ENCODE peak calls at places on chromosomes 12 and 14, in seven cellular contexts. One of them, this sample, is unnamed.

GRCh38 chr12:8662592-8662991 is at the start of gene MFAP5:
- DNase-seq in mucosa of gallbladder: no peak
- DNase-seq in kidney tubule cell: peak
- DNase-seq in neural crest cell: no peak
- DNase-seq in HTR-8/SVneo: no peak
- DNase-seq in GM23248: peak
- DNase-seq in stimulated activated CD4-positive, alpha-beta T cell treated with anti-CD3 and anti-CD28 coated beads, Interleukin-1b, Interleukin-23, amount 100 ng/mL, for 1 hour: no peak
- DNase-seq in this sample: peak

GRCh38 chr12:103455020-103455763 is 40.6 kb downstream of the C12orf42 start:
- DNase-seq in stimulated activated CD4-positive, alpha-beta T cell treated with anti-CD3 and anti-CD28 coated beads, Interleukin-1b, Interleukin-23, amount 100 ng/mL, for 1 hour: no peak
- DNase-seq in neural crest cell: no peak
- DNase-seq in mucosa of gallbladder: no peak
- DNase-seq in kidney tubule cell: no peak
- DNase-seq in GM23248: no peak
- DNase-seq in HTR-8/SVneo: no peak
- DNase-seq in this sample: no peak

GRCh38 chr14:64968651-64969050 is 3.5 kb downstream of the RAB15 start:
- DNase-seq in stimulated activated CD4-positive, alpha-beta T cell treated with anti-CD3 and anti-CD28 coated beads, Interleukin-1b, Interleukin-23, amount 100 ng/mL, for 1 hour: no peak
- DNase-seq in GM23248: no peak
- DNase-seq in mucosa of gallbladder: no peak
- DNase-seq in kidney tubule cell: no peak
- DNase-seq in HTR-8/SVneo: no peak
- DNase-seq in neural crest cell: no peak
- DNase-seq in this sample: no peak

GRCh38 chr12:113676117-113676516 is 204.4 kb upstream of the LHX5 start:
- DNase-seq in mucosa of gallbladder: no peak
- DNase-seq in GM23248: no peak
- DNase-seq in kidney tubule cell: no peak
- DNase-seq in neural crest cell: no peak
- DNase-seq in HTR-8/SVneo: no peak
- DNase-seq in stimulated activated CD4-positive, alpha-beta T cell treated with anti-CD3 and anti-CD28 coated beads, Interleukin-1b, Interleukin-23, amount 100 ng/mL, for 1 hour: no peak
- DNase-seq in this sample: no peak

GRCh38 chr12:110109837-110110535 is 14.2 kb upstream of the IFT81 start:
- DNase-seq in stimulated activated CD4-positive, alpha-beta T cell treated with anti-CD3 and anti-CD28 coated beads, Interleukin-1b, Interleukin-23, amount 100 ng/mL, for 1 hour: no peak
- DNase-seq in neural crest cell: no peak
- DNase-seq in HTR-8/SVneo: no peak
- DNase-seq in mucosa of gallbladder: no peak
- DNase-seq in kidney tubule cell: no peak
- DNase-seq in GM23248: no peak
- DNase-seq in this sample: no peak

GRCh38 chr14:68784298-68784910 is 8.5 kb downstream of the ZFP36L1 start:
- DNase-seq in neural crest cell: no peak
- DNase-seq in mucosa of gallbladder: peak
- DNase-seq in kidney tubule cell: peak
- DNase-seq in GM23248: peak
- DNase-seq in HTR-8/SVneo: no peak
- DNase-seq in stimulated activated CD4-positive, alpha-beta T cell treated with anti-CD3 and anti-CD28 coated beads, Interleukin-1b, Interleukin-23, amount 100 ng/mL, for 1 hour: no peak
- DNase-seq in this sample: peak

GRCh38 chr14:103155826-103156394 is 32.6 kb downstream of the TNFAIP2 start:
- DNase-seq in stimulated activated CD4-positive, alpha-beta T cell treated with anti-CD3 and anti-CD28 coated beads, Interleukin-1b, Interleukin-23, amount 100 ng/mL, for 1 hour: no peak
- DNase-seq in HTR-8/SVneo: no peak
- DNase-seq in GM23248: no peak
- DNase-seq in mucosa of gallbladder: no peak
- DNase-seq in kidney tubule cell: no peak
- DNase-seq in neural crest cell: no peak
- DNase-seq in this sample: no peak

GRCh38 chr12:113271853-113272561 is 50.7 kb downstream of the TPCN1 start:
- DNase-seq in GM23248: peak
- DNase-seq in neural crest cell: no peak
- DNase-seq in stimulated activated CD4-positive, alpha-beta T cell treated with anti-CD3 and anti-CD28 coated beads, Interleukin-1b, Interleukin-23, amount 100 ng/mL, for 1 hour: no peak
- DNase-seq in HTR-8/SVneo: peak
- DNase-seq in mucosa of gallbladder: peak
- DNase-seq in kidney tubule cell: peak
- DNase-seq in this sample: peak

GRCh38 chr12:102518871-102519270 is 38.5 kb upstream of the IGF1 start:
- DNase-seq in GM23248: no peak
- DNase-seq in neural crest cell: no peak
- DNase-seq in stimulated activated CD4-positive, alpha-beta T cell treated with anti-CD3 and anti-CD28 coated beads, Interleukin-1b, Interleukin-23, amount 100 ng/mL, for 1 hour: no peak
- DNase-seq in mucosa of gallbladder: no peak
- DNase-seq in kidney tubule cell: no peak
- DNase-seq in HTR-8/SVneo: no peak
- DNase-seq in this sample: no peak

GRCh38 chr12:132190012-132190755 is 45.9 kb downstream of the NOC4L start:
- DNase-seq in neural crest cell: peak
- DNase-seq in stimulated activated CD4-positive, alpha-beta T cell treated with anti-CD3 and anti-CD28 coated beads, Interleukin-1b, Interleukin-23, amount 100 ng/mL, for 1 hour: no peak
- DNase-seq in GM23248: peak
- DNase-seq in mucosa of gallbladder: no peak
- DNase-seq in HTR-8/SVneo: no peak
- DNase-seq in kidney tubule cell: no peak
- DNase-seq in this sample: peak

GRCh38 chr12:2179953-2180736 is 127.4 kb downstream of the CACNA1C start:
- DNase-seq in HTR-8/SVneo: peak
- DNase-seq in GM23248: peak
- DNase-seq in kidney tubule cell: peak
- DNase-seq in stimulated activated CD4-positive, alpha-beta T cell treated with anti-CD3 and anti-CD28 coated beads, Interleukin-1b, Interleukin-23, amount 100 ng/mL, for 1 hour: no peak
- DNase-seq in neural crest cell: no peak
- DNase-seq in mucosa of gallbladder: peak
- DNase-seq in this sample: peak

GRCh38 chr12:43226151-43226550 is 325.9 kb downstream of the ADAMTS20 start:
- DNase-seq in kidney tubule cell: no peak
- DNase-seq in mucosa of gallbladder: no peak
- DNase-seq in HTR-8/SVneo: no peak
- DNase-seq in stimulated activated CD4-positive, alpha-beta T cell treated with anti-CD3 and anti-CD28 coated beads, Interleukin-1b, Interleukin-23, amount 100 ng/mL, for 1 hour: no peak
- DNase-seq in GM23248: no peak
- DNase-seq in neural crest cell: no peak
- DNase-seq in this sample: no peak

GRCh38 chr14:77145975-77146740 is 4.6 kb upstream of the ZDHHC22 start:
- DNase-seq in GM23248: no peak
- DNase-seq in kidney tubule cell: no peak
- DNase-seq in HTR-8/SVneo: no peak
- DNase-seq in neural crest cell: no peak
- DNase-seq in mucosa of gallbladder: no peak
- DNase-seq in stimulated activated CD4-positive, alpha-beta T cell treated with anti-CD3 and anti-CD28 coated beads, Interleukin-1b, Interleukin-23, amount 100 ng/mL, for 1 hour: no peak
- DNase-seq in this sample: no peak

GRCh38 chr12:118493962-118494361 is 117.6 kb downstream of the SUDS3 start:
- DNase-seq in neural crest cell: no peak
- DNase-seq in mucosa of gallbladder: no peak
- DNase-seq in kidney tubule cell: no peak
- DNase-seq in stimulated activated CD4-positive, alpha-beta T cell treated with anti-CD3 and anti-CD28 coated beads, Interleukin-1b, Interleukin-23, amount 100 ng/mL, for 1 hour: no peak
- DNase-seq in HTR-8/SVneo: no peak
- DNase-seq in GM23248: no peak
- DNase-seq in this sample: no peak

GRCh38 chr14:79629891-79630560 is 581.3 kb downstream of the DIO2 start:
- DNase-seq in GM23248: no peak
- DNase-seq in kidney tubule cell: peak
- DNase-seq in stimulated activated CD4-positive, alpha-beta T cell treated with anti-CD3 and anti-CD28 coated beads, Interleukin-1b, Interleukin-23, amount 100 ng/mL, for 1 hour: no peak
- DNase-seq in HTR-8/SVneo: no peak
- DNase-seq in neural crest cell: no peak
- DNase-seq in mucosa of gallbladder: no peak
- DNase-seq in this sample: no peak

GRCh38 chr14:73188501-73188903 is 48.8 kb upstream of the PAPLN start:
- DNase-seq in HTR-8/SVneo: peak
- DNase-seq in neural crest cell: no peak
- DNase-seq in stimulated activated CD4-positive, alpha-beta T cell treated with anti-CD3 and anti-CD28 coated beads, Interleukin-1b, Interleukin-23, amount 100 ng/mL, for 1 hour: no peak
- DNase-seq in mucosa of gallbladder: no peak
- DNase-seq in kidney tubule cell: peak
- DNase-seq in GM23248: peak
- DNase-seq in this sample: peak

GRCh38 chr12:132490481-132491348 is 764 bp downstream of the FBRSL1 start:
- DNase-seq in neural crest cell: no peak
- DNase-seq in GM23248: peak
- DNase-seq in stimulated activated CD4-positive, alpha-beta T cell treated with anti-CD3 and anti-CD28 coated beads, Interleukin-1b, Interleukin-23, amount 100 ng/mL, for 1 hour: no peak
- DNase-seq in mucosa of gallbladder: no peak
- DNase-seq in HTR-8/SVneo: no peak
- DNase-seq in kidney tubule cell: peak
- DNase-seq in this sample: peak

GRCh38 chr12:69835048-69835447 is 10.0 kb downstream of the MYRFL start:
- DNase-seq in HTR-8/SVneo: no peak
- DNase-seq in neural crest cell: no peak
- DNase-seq in mucosa of gallbladder: no peak
- DNase-seq in kidney tubule cell: peak
- DNase-seq in GM23248: no peak
- DNase-seq in stimulated activated CD4-positive, alpha-beta T cell treated with anti-CD3 and anti-CD28 coated beads, Interleukin-1b, Interleukin-23, amount 100 ng/mL, for 1 hour: no peak
- DNase-seq in this sample: no peak

GRCh38 chr12:48869191-48869590 is 3.5 kb upstream of the RND1 start:
- DNase-seq in GM23248: no peak
- DNase-seq in mucosa of gallbladder: no peak
- DNase-seq in HTR-8/SVneo: no peak
- DNase-seq in kidney tubule cell: no peak
- DNase-seq in stimulated activated CD4-positive, alpha-beta T cell treated with anti-CD3 and anti-CD28 coated beads, Interleukin-1b, Interleukin-23, amount 100 ng/mL, for 1 hour: no peak
- DNase-seq in neural crest cell: no peak
- DNase-seq in this sample: no peak

GRCh38 chr14:30355431-30355913 is 203.5 kb upstream of the G2E3 start:
- DNase-seq in stimulated activated CD4-positive, alpha-beta T cell treated with anti-CD3 and anti-CD28 coated beads, Interleukin-1b, Interleukin-23, amount 100 ng/mL, for 1 hour: no peak
- DNase-seq in neural crest cell: no peak
- DNase-seq in GM23248: no peak
- DNase-seq in HTR-8/SVneo: no peak
- DNase-seq in kidney tubule cell: no peak
- DNase-seq in mucosa of gallbladder: no peak
- DNase-seq in this sample: no peak

GRCh38 chr14:72898448-72898847 is 4.5 kb upstream of the DPF3 start:
- DNase-seq in GM23248: no peak
- DNase-seq in neural crest cell: no peak
- DNase-seq in HTR-8/SVneo: no peak
- DNase-seq in mucosa of gallbladder: no peak
- DNase-seq in stimulated activated CD4-positive, alpha-beta T cell treated with anti-CD3 and anti-CD28 coated beads, Interleukin-1b, Interleukin-23, amount 100 ng/mL, for 1 hour: no peak
- DNase-seq in kidney tubule cell: no peak
- DNase-seq in this sample: no peak

GRCh38 chr12:117009759-117010158 is 89.5 kb downstream of the TESC start:
- DNase-seq in GM23248: no peak
- DNase-seq in HTR-8/SVneo: no peak
- DNase-seq in stimulated activated CD4-positive, alpha-beta T cell treated with anti-CD3 and anti-CD28 coated beads, Interleukin-1b, Interleukin-23, amount 100 ng/mL, for 1 hour: no peak
- DNase-seq in kidney tubule cell: no peak
- DNase-seq in neural crest cell: no peak
- DNase-seq in mucosa of gallbladder: no peak
- DNase-seq in this sample: no peak

GRCh38 chr12:94244165-94245133 is 96.1 kb downstream of the PLXNC1 start:
- DNase-seq in HTR-8/SVneo: no peak
- DNase-seq in kidney tubule cell: no peak
- DNase-seq in neural crest cell: no peak
- DNase-seq in GM23248: no peak
- DNase-seq in stimulated activated CD4-positive, alpha-beta T cell treated with anti-CD3 and anti-CD28 coated beads, Interleukin-1b, Interleukin-23, amount 100 ng/mL, for 1 hour: no peak
- DNase-seq in mucosa of gallbladder: no peak
- DNase-seq in this sample: no peak

GRCh38 chr14:38143651-38144505 is 63.8 kb upstream of the SSTR1 start:
- DNase-seq in GM23248: peak
- DNase-seq in kidney tubule cell: peak
- DNase-seq in stimulated activated CD4-positive, alpha-beta T cell treated with anti-CD3 and anti-CD28 coated beads, Interleukin-1b, Interleukin-23, amount 100 ng/mL, for 1 hour: no peak
- DNase-seq in mucosa of gallbladder: no peak
- DNase-seq in neural crest cell: no peak
- DNase-seq in HTR-8/SVneo: peak
- DNase-seq in this sample: peak

GRCh38 chr12:98744692-98745091 is 99.6 kb downstream of the APAF1 start:
- DNase-seq in HTR-8/SVneo: no peak
- DNase-seq in kidney tubule cell: no peak
- DNase-seq in GM23248: no peak
- DNase-seq in neural crest cell: no peak
- DNase-seq in mucosa of gallbladder: no peak
- DNase-seq in stimulated activated CD4-positive, alpha-beta T cell treated with anti-CD3 and anti-CD28 coated beads, Interleukin-1b, Interleukin-23, amount 100 ng/mL, for 1 hour: no peak
- DNase-seq in this sample: no peak